ENCODE peak calls at places on chromosomes 13 and 19, in six cellular contexts. One of them, this sample, is unnamed.
A peak's percentile ranks its signal among the peaks of the same experiment; 100 is the strongest.

GRCh38 chr19:28785961-28786360 is 427.0 kb downstream of the UQCRFS1 start:
- DNase-seq in stimulated activated CD4-positive, alpha-beta T cell treated with anti-CD3 and anti-CD28 coated beads, Interleukin-15, amount 100 ng/mL, for 24 hours: no peak
- DNase-seq in posterior cingulate gyrus: no peak
- DNase-seq in H54: no peak
- DNase-seq in IMR-90: no peak
- DNase-seq in central memory CD4-positive, alpha-beta T cell: no peak
- DNase-seq in this sample: no peak

GRCh38 chr13:72638059-72638815 is 89.2 kb downstream of the MZT1 start:
- DNase-seq in stimulated activated CD4-positive, alpha-beta T cell treated with anti-CD3 and anti-CD28 coated beads, Interleukin-15, amount 100 ng/mL, for 24 hours: no peak
- DNase-seq in posterior cingulate gyrus: no peak
- DNase-seq in H54: no peak
- DNase-seq in IMR-90: no peak
- DNase-seq in central memory CD4-positive, alpha-beta T cell: no peak
- DNase-seq in this sample: no peak

GRCh38 chr13:20301391-20302071 is 69.4 kb upstream of the GJB6 start:
- DNase-seq in stimulated activated CD4-positive, alpha-beta T cell treated with anti-CD3 and anti-CD28 coated beads, Interleukin-15, amount 100 ng/mL, for 24 hours: no peak
- DNase-seq in posterior cingulate gyrus: peak; percentile 78
- DNase-seq in H54: no peak
- DNase-seq in IMR-90: no peak
- DNase-seq in central memory CD4-positive, alpha-beta T cell: no peak
- DNase-seq in this sample: no peak

GRCh38 chr13:89066868-89067466 is 1395.8 kb downstream of the SLITRK5 start:
- DNase-seq in stimulated activated CD4-positive, alpha-beta T cell treated with anti-CD3 and anti-CD28 coated beads, Interleukin-15, amount 100 ng/mL, for 24 hours: peak; percentile 24
- DNase-seq in posterior cingulate gyrus: no peak
- DNase-seq in H54: peak; percentile 7
- DNase-seq in IMR-90: peak; percentile 0
- DNase-seq in central memory CD4-positive, alpha-beta T cell: no peak
- DNase-seq in this sample: no peak

GRCh38 chr19:38736036-38736412 is 8.2 kb downstream of the CAPN12 start:
- DNase-seq in stimulated activated CD4-positive, alpha-beta T cell treated with anti-CD3 and anti-CD28 coated beads, Interleukin-15, amount 100 ng/mL, for 24 hours: peak; percentile 75
- DNase-seq in posterior cingulate gyrus: peak; percentile 80
- DNase-seq in H54: no peak
- DNase-seq in IMR-90: no peak
- DNase-seq in central memory CD4-positive, alpha-beta T cell: peak; percentile 57
- DNase-seq in this sample: no peak

GRCh38 chr13:44108345-44108858 is 228.7 kb downstream of the LACC1 start:
- DNase-seq in stimulated activated CD4-positive, alpha-beta T cell treated with anti-CD3 and anti-CD28 coated beads, Interleukin-15, amount 100 ng/mL, for 24 hours: no peak
- DNase-seq in posterior cingulate gyrus: no peak
- DNase-seq in H54: no peak
- DNase-seq in IMR-90: no peak
- DNase-seq in central memory CD4-positive, alpha-beta T cell: no peak
- DNase-seq in this sample: no peak

GRCh38 chr19:13987101-13987890 is 18.8 kb downstream of the RFX1 start:
- DNase-seq in stimulated activated CD4-positive, alpha-beta T cell treated with anti-CD3 and anti-CD28 coated beads, Interleukin-15, amount 100 ng/mL, for 24 hours: no peak
- DNase-seq in posterior cingulate gyrus: no peak
- DNase-seq in H54: no peak
- DNase-seq in IMR-90: no peak
- DNase-seq in central memory CD4-positive, alpha-beta T cell: no peak
- DNase-seq in this sample: peak; percentile 28

GRCh38 chr13:56393549-56393948 is 747.2 kb upstream of the PRR20A start:
- DNase-seq in stimulated activated CD4-positive, alpha-beta T cell treated with anti-CD3 and anti-CD28 coated beads, Interleukin-15, amount 100 ng/mL, for 24 hours: no peak
- DNase-seq in posterior cingulate gyrus: no peak
- DNase-seq in H54: no peak
- DNase-seq in IMR-90: no peak
- DNase-seq in central memory CD4-positive, alpha-beta T cell: no peak
- DNase-seq in this sample: no peak

GRCh38 chr19:49475995-49476880 is 2.2 kb downstream of the FLT3LG start:
- DNase-seq in stimulated activated CD4-positive, alpha-beta T cell treated with anti-CD3 and anti-CD28 coated beads, Interleukin-15, amount 100 ng/mL, for 24 hours: peak; percentile 90
- DNase-seq in posterior cingulate gyrus: no peak
- DNase-seq in H54: no peak
- DNase-seq in IMR-90: no peak
- DNase-seq in central memory CD4-positive, alpha-beta T cell: peak; percentile 65
- DNase-seq in this sample: no peak